ENCODE peak calls at places on chromosomes 3 and 15, in six cellular contexts. P is keratinocyte, Y is SJSA1, L is kidney epithelial cell, J is epithelial cell of esophagus, M is IMR-90. T is an unnamed sample.

GRCh38 chr15:59904450-59904979 is 99.6 kb upstream of the FOXB1 start:
- DNase-seq in P (no peak), Y (no peak), L (no peak), J (no peak), M (no peak), T (no peak)

GRCh38 chr3:87260270-87260669 is 16.1 kb downstream of the POU1F1 start:
- DNase-seq in P (no peak), Y (peak; percentile 42), L (peak; percentile 16), J (peak; percentile 65), M (peak; percentile 51), T (peak; percentile 49)

GRCh38 chr3:14801668-14802067 is 17.1 kb upstream of the FGD5 start:
- DNase-seq in P (no peak), Y (no peak), L (no peak), J (no peak), M (no peak), T (no peak)

GRCh38 chr3:101635954-101636798 is 40.8 kb downstream of the ZBTB11 start:
- DNase-seq in P (no peak), Y (peak; percentile 51), L (no peak), J (peak; percentile 55), M (peak; percentile 20), T (peak; percentile 54)

GRCh38 chr3:172106989-172107388 is 67.6 kb downstream of the FNDC3B start:
- DNase-seq in P (no peak), Y (peak; percentile 57), L (peak; percentile 38), J (peak; percentile 61), M (no peak), T (no peak)

GRCh38 chr3:71103430-71103881 is 480.1 kb downstream of the FOXP1 start:
- DNase-seq in P (no peak), Y (peak; percentile 73), L (no peak), J (no peak), M (peak; percentile 62), T (no peak)

GRCh38 chr3:64530434-64531049 is 157.3 kb downstream of the ADAMTS9 start:
- DNase-seq in P (no peak), Y (peak; percentile 57), L (no peak), J (peak; percentile 51), M (peak; percentile 50), T (peak; percentile 57)

GRCh38 chr3:132432639-132433038 is 15.3 kb downstream of the DNAJC13 start:
- DNase-seq in P (no peak), Y (no peak), L (peak; percentile 54), J (peak; percentile 86), M (peak; percentile 93), T (no peak)

GRCh38 chr3:122560680-122561079 is 3.4 kb downstream of the PARP9 start:
- DNase-seq in P (peak; percentile 15), Y (no peak), L (no peak), J (peak; percentile 78), M (peak; percentile 71), T (peak; percentile 41)

GRCh38 chr15:42549052-42549491 is 434 bp downstream of the HAUS2 start:
- DNase-seq in P (no peak), Y (no peak), L (no peak), J (peak; percentile 39), M (peak; percentile 12), T (no peak)

GRCh38 chr3:21752749-21753347 is 1.8 kb upstream of the ZNF385D start:
- DNase-seq in P (no peak), Y (no peak), L (no peak), J (peak; percentile 73), M (peak; percentile 49), T (peak; percentile 5)

GRCh38 chr3:197302696-197303341 is 4.4 kb upstream of the DLG1 start:
- DNase-seq in P (no peak), Y (peak; percentile 53), L (no peak), J (peak; percentile 83), M (peak; percentile 52), T (no peak)

GRCh38 chr15:47622058-47622457 is 95.2 kb upstream of the SEMA6D start:
- DNase-seq in P (no peak), Y (no peak), L (no peak), J (no peak), M (no peak), T (no peak)

GRCh38 chr3:119883461-119884160 is 101.7 kb downstream of the NR1I2 start:
- DNase-seq in P (no peak), Y (no peak), L (no peak), J (no peak), M (no peak), T (no peak)

GRCh38 chr3:37949866-37950265 is 40.7 kb upstream of the VILL start:
- DNase-seq in P (no peak), Y (peak; percentile 94), L (no peak), J (no peak), M (peak; percentile 63), T (no peak)

GRCh38 chr15:101611580-101612299 is 40.4 kb downstream of the TM2D3 start:
- DNase-seq in P (no peak), Y (no peak), L (no peak), J (no peak), M (no peak), T (no peak)

GRCh38 chr3:73148653-73149052 is 87.2 kb downstream of the EBLN2 start:
- DNase-seq in P (no peak), Y (no peak), L (no peak), J (no peak), M (no peak), T (peak; percentile 58)

GRCh38 chr3:46187876-46188275 is 20.2 kb downstream of the CCR1 start:
- DNase-seq in P (peak; percentile 32), Y (no peak), L (peak; percentile 82), J (peak; percentile 80), M (peak; percentile 58), T (no peak)

GRCh38 chr3:19688767-19689166 is 245.2 kb downstream of the EFHB start:
- DNase-seq in P (no peak), Y (no peak), L (no peak), J (no peak), M (no peak), T (peak; percentile 6)

GRCh38 chr15:97961067-97961954 is 808 bp downstream of the ARRDC4 start:
- DNase-seq in P (no peak), Y (no peak), L (no peak), J (peak; percentile 36), M (peak; percentile 4), T (peak; percentile 34)

GRCh38 chr3:126149256-126149902 is 31.0 kb downstream of the ALDH1L1 start:
- DNase-seq in P (no peak), Y (no peak), L (no peak), J (no peak), M (no peak), T (no peak)

GRCh38 chr3:161423911-161424522 is 52.7 kb upstream of the SPTSSB start:
- DNase-seq in P (no peak), Y (no peak), L (no peak), J (peak; percentile 53), M (peak; percentile 42), T (peak; percentile 32)

GRCh38 chr3:13420817-13421755 is 964 bp upstream of the NUP210 start:
- DNase-seq in P (no peak), Y (no peak), L (peak; percentile 1), J (no peak), M (no peak), T (no peak)

DNA sequence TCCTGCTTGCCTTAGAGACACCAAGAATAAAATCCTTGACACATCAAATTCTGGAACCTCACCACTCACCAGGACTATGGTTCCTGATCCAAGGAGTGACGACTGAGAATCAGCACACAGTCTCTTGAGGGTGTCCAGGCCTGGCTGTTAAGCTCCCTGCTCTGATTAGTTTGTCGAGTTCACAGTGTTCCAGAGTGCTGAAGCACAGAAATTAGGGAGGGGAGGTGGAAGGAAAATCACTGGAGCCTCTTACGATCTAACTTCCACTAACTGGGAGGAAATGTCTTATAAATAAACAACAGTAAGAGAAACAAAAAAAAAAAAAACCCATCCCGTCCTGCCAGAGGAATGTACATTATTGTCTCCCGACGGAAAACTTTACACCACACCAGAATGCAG is 330.2 kb downstream of the TIGIT start:
- DNase-seq in P (no peak), Y (peak; percentile 51), L (no peak), J (no peak), M (peak; percentile 71), T (no peak)
- H3K4me3 ChIP-seq in P (no peak overlapping the region), Y (peak overlapping the region; percentile 40), L (peak overlapping the region; percentile 45), J (no peak overlapping the region), M (peak overlapping the region; percentile 62), T (no peak overlapping the region)

DNA sequence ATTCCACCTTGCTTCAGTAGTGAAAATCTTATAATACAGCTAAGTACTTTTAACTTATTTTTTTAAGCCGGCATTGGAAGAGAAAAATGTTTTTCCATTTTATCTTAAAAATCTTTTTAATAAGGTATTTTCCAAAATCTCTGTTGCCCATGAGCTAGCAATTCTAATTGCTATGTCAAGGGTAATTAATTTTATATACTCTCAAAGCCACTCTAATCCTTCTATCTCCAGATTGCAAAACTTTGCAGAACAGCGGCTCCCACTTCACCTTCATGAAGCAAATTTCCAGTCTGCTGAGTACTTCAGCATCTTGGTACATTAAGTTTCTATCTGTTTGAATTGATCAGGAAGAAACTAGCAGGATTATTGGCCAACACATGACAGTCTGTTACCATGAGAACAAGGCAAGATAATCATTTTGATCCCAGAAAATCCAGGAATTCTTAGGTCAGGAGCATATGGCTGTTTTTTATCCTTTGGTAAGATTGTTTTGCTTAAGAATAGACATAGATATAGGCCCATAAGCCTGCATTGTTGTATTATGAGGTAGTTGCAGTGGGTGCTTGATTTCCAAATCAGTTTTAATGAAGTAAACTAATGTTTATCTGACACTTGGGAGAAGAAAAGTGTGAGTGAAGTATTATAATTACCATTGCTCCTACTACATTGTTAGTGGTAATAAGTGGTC is 6.0 kb downstream of the TIPARP start:
- DNase-seq in P (no peak), Y (no peak), L (no peak), J (no peak), M (no peak), T (no peak)
- H3K4me3 ChIP-seq in P (peak overlapping the region; percentile 6), Y (no peak overlapping the region), L (no peak overlapping the region), J (no peak overlapping the region), M (no peak overlapping the region), T (no peak overlapping the region)

GRCh38 chr3:108546249-108546648 is 35.9 kb upstream of the MYH15 start:
- DNase-seq in P (no peak), Y (no peak), L (no peak), J (no peak), M (peak; percentile 4), T (no peak)

GRCh38 chr3:108548304-108548703 is 37.9 kb upstream of the MYH15 start:
- DNase-seq in P (no peak), Y (no peak), L (no peak), J (peak; percentile 30), M (peak; percentile 15), T (no peak)

GRCh38 chr3:108548886-108549285 is 38.5 kb upstream of the MYH15 start:
- DNase-seq in P (no peak), Y (no peak), L (no peak), J (no peak), M (no peak), T (no peak)

GRCh38 chr3:108552267-108553159 is 36.7 kb downstream of the CIP2A start:
- DNase-seq in P (no peak), Y (no peak), L (no peak), J (peak; percentile 60), M (peak; percentile 56), T (no peak)

DNA sequence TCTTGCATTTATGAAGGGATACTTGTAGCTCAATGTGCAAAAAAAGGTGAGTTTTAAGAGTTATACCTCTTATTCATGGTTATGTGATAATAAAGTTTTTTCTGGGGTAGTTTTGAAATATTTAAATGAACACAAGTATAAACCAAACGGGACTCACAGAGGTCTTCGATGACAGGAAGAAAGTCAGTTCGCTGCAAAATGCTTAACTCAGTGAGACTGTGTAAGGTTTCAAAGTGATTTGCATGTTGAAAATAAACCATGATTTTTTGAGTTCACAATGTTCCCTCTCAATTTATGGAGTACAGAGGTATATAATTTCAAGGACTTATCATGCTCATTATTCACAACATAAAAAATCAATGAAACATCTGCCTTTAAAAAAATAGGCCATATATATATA is 36.3 kb upstream of the MYH15 start:
- DNase-seq in P (no peak), Y (no peak), L (no peak), J (no peak), M (no peak), T (no peak)
- H3K4me3 ChIP-seq in P (no peak overlapping the region), Y (no peak overlapping the region), L (no peak overlapping the region), J (no peak overlapping the region), M (no peak overlapping the region), T (no peak overlapping the region)

GRCh38 chr3:44020178-44020577 is 221.5 kb upstream of the TOPAZ1 start:
- DNase-seq in P (no peak), Y (no peak), L (no peak), J (no peak), M (no peak), T (no peak)
- H3K4me3 ChIP-seq in P (no peak overlapping the region), Y (no peak overlapping the region), L (no peak overlapping the region), J (no peak overlapping the region), M (no peak overlapping the region), T (no peak overlapping the region)